ENCODE peak calls at places on chromosomes 13 and 19, in seven cellular contexts. One of them, this sample, is unnamed.

GRCh38 chr13:112668924-112669323 is 20.9 kb upstream of the ATP11A start:
- DNase-seq in pancreas: no peak
- DNase-seq in stimulated activated CD8-positive, alpha-beta memory T cell treated with anti-CD3 and anti-CD28 coated beads, Interleukin-7, amount 100 ng/mL, for 4 hours: no peak
- DNase-seq in stimulated activated CD4-positive, alpha-beta T cell treated with anti-CD3 and anti-CD28 coated beads, Interleukin-2, amount 100 ng/mL, for 4 hours: no peak
- DNase-seq in stimulated activated naive CD4-positive, alpha-beta T cell: no peak
- DNase-seq in AG04450: no peak
- DNase-seq in fibroblast of pulmonary artery: no peak
- DNase-seq in this sample: no peak

GRCh38 chr13:100550433-100550832 is 38.2 kb downstream of the GGACT start:
- DNase-seq in stimulated activated CD8-positive, alpha-beta memory T cell treated with anti-CD3 and anti-CD28 coated beads, Interleukin-7, amount 100 ng/mL, for 4 hours: no peak
- DNase-seq in stimulated activated CD4-positive, alpha-beta T cell treated with anti-CD3 and anti-CD28 coated beads, Interleukin-2, amount 100 ng/mL, for 4 hours: no peak
- DNase-seq in stimulated activated naive CD4-positive, alpha-beta T cell: no peak
- DNase-seq in fibroblast of pulmonary artery: peak; percentile 54
- DNase-seq in pancreas: no peak
- DNase-seq in AG04450: no peak
- DNase-seq in this sample: peak; percentile 72

GRCh38 chr19:16661480-16662034 is 618 bp downstream of the TMEM38A start:
- DNase-seq in AG04450: no peak
- DNase-seq in pancreas: peak; percentile 19
- DNase-seq in stimulated activated CD8-positive, alpha-beta memory T cell treated with anti-CD3 and anti-CD28 coated beads, Interleukin-7, amount 100 ng/mL, for 4 hours: no peak
- DNase-seq in fibroblast of pulmonary artery: no peak
- DNase-seq in stimulated activated naive CD4-positive, alpha-beta T cell: no peak
- DNase-seq in stimulated activated CD4-positive, alpha-beta T cell treated with anti-CD3 and anti-CD28 coated beads, Interleukin-2, amount 100 ng/mL, for 4 hours: no peak
- DNase-seq in this sample: no peak

GRCh38 chr13:33348366-33348765 is 62.8 kb upstream of the STARD13 start:
- DNase-seq in pancreas: no peak
- DNase-seq in fibroblast of pulmonary artery: peak; percentile 42
- DNase-seq in stimulated activated CD8-positive, alpha-beta memory T cell treated with anti-CD3 and anti-CD28 coated beads, Interleukin-7, amount 100 ng/mL, for 4 hours: no peak
- DNase-seq in stimulated activated naive CD4-positive, alpha-beta T cell: no peak
- DNase-seq in AG04450: peak; percentile 65
- DNase-seq in stimulated activated CD4-positive, alpha-beta T cell treated with anti-CD3 and anti-CD28 coated beads, Interleukin-2, amount 100 ng/mL, for 4 hours: no peak
- DNase-seq in this sample: peak; percentile 64

GRCh38 chr19:6674868-6675305 is 4.9 kb upstream of the TNFSF14 start:
- DNase-seq in stimulated activated CD4-positive, alpha-beta T cell treated with anti-CD3 and anti-CD28 coated beads, Interleukin-2, amount 100 ng/mL, for 4 hours: peak; percentile 92
- DNase-seq in stimulated activated CD8-positive, alpha-beta memory T cell treated with anti-CD3 and anti-CD28 coated beads, Interleukin-7, amount 100 ng/mL, for 4 hours: peak; percentile 93
- DNase-seq in fibroblast of pulmonary artery: peak; percentile 74
- DNase-seq in stimulated activated naive CD4-positive, alpha-beta T cell: peak; percentile 49
- DNase-seq in pancreas: peak; percentile 13
- DNase-seq in AG04450: no peak
- DNase-seq in this sample: peak; percentile 76

GRCh38 chr13:65889368-65889767 is 1340.8 kb downstream of the PCDH9 start:
- DNase-seq in stimulated activated naive CD4-positive, alpha-beta T cell: no peak
- DNase-seq in fibroblast of pulmonary artery: peak; percentile 5
- DNase-seq in AG04450: no peak
- DNase-seq in stimulated activated CD8-positive, alpha-beta memory T cell treated with anti-CD3 and anti-CD28 coated beads, Interleukin-7, amount 100 ng/mL, for 4 hours: no peak
- DNase-seq in pancreas: no peak
- DNase-seq in stimulated activated CD4-positive, alpha-beta T cell treated with anti-CD3 and anti-CD28 coated beads, Interleukin-2, amount 100 ng/mL, for 4 hours: no peak
- DNase-seq in this sample: peak; percentile 34

GRCh38 chr19:10288662-10289166 is 1.0 kb upstream of the ICAM5 start:
- DNase-seq in fibroblast of pulmonary artery: peak; percentile 40
- DNase-seq in stimulated activated CD4-positive, alpha-beta T cell treated with anti-CD3 and anti-CD28 coated beads, Interleukin-2, amount 100 ng/mL, for 4 hours: peak; percentile 26
- DNase-seq in stimulated activated naive CD4-positive, alpha-beta T cell: no peak
- DNase-seq in pancreas: no peak
- DNase-seq in stimulated activated CD8-positive, alpha-beta memory T cell treated with anti-CD3 and anti-CD28 coated beads, Interleukin-7, amount 100 ng/mL, for 4 hours: no peak
- DNase-seq in AG04450: no peak
- DNase-seq in this sample: peak; percentile 83

GRCh38 chr13:30312859-30313258 is 5.5 kb upstream of the KATNAL1 start:
- DNase-seq in stimulated activated CD8-positive, alpha-beta memory T cell treated with anti-CD3 and anti-CD28 coated beads, Interleukin-7, amount 100 ng/mL, for 4 hours: no peak
- DNase-seq in pancreas: no peak
- DNase-seq in AG04450: no peak
- DNase-seq in stimulated activated naive CD4-positive, alpha-beta T cell: no peak
- DNase-seq in fibroblast of pulmonary artery: peak; percentile 70
- DNase-seq in stimulated activated CD4-positive, alpha-beta T cell treated with anti-CD3 and anti-CD28 coated beads, Interleukin-2, amount 100 ng/mL, for 4 hours: no peak
- DNase-seq in this sample: peak; percentile 67

GRCh38 chr13:31719214-31719613 is 20.1 kb upstream of the RXFP2 start:
- DNase-seq in stimulated activated CD8-positive, alpha-beta memory T cell treated with anti-CD3 and anti-CD28 coated beads, Interleukin-7, amount 100 ng/mL, for 4 hours: no peak
- DNase-seq in stimulated activated naive CD4-positive, alpha-beta T cell: no peak
- DNase-seq in AG04450: no peak
- DNase-seq in fibroblast of pulmonary artery: no peak
- DNase-seq in stimulated activated CD4-positive, alpha-beta T cell treated with anti-CD3 and anti-CD28 coated beads, Interleukin-2, amount 100 ng/mL, for 4 hours: no peak
- DNase-seq in pancreas: no peak
- DNase-seq in this sample: no peak

GRCh38 chr13:94329754-94330551 is 149.5 kb downstream of the DCT start:
- DNase-seq in stimulated activated naive CD4-positive, alpha-beta T cell: no peak
- DNase-seq in fibroblast of pulmonary artery: peak; percentile 97
- DNase-seq in stimulated activated CD4-positive, alpha-beta T cell treated with anti-CD3 and anti-CD28 coated beads, Interleukin-2, amount 100 ng/mL, for 4 hours: no peak
- DNase-seq in stimulated activated CD8-positive, alpha-beta memory T cell treated with anti-CD3 and anti-CD28 coated beads, Interleukin-7, amount 100 ng/mL, for 4 hours: no peak
- DNase-seq in AG04450: peak; percentile 70
- DNase-seq in pancreas: no peak
- DNase-seq in this sample: peak; percentile 97

GRCh38 chr19:1856698-1857603 is 6.4 kb downstream of the KLF16 start:
- DNase-seq in AG04450: no peak
- DNase-seq in stimulated activated naive CD4-positive, alpha-beta T cell: peak; percentile 42
- DNase-seq in stimulated activated CD4-positive, alpha-beta T cell treated with anti-CD3 and anti-CD28 coated beads, Interleukin-2, amount 100 ng/mL, for 4 hours: peak; percentile 62
- DNase-seq in pancreas: peak; percentile 83
- DNase-seq in fibroblast of pulmonary artery: peak; percentile 71
- DNase-seq in stimulated activated CD8-positive, alpha-beta memory T cell treated with anti-CD3 and anti-CD28 coated beads, Interleukin-7, amount 100 ng/mL, for 4 hours: peak; percentile 68
- DNase-seq in this sample: peak; percentile 80

GRCh38 chr19:11982526-11982925 is 17.7 kb downstream of the ZNF763 start:
- DNase-seq in pancreas: no peak
- DNase-seq in stimulated activated naive CD4-positive, alpha-beta T cell: no peak
- DNase-seq in stimulated activated CD8-positive, alpha-beta memory T cell treated with anti-CD3 and anti-CD28 coated beads, Interleukin-7, amount 100 ng/mL, for 4 hours: no peak
- DNase-seq in stimulated activated CD4-positive, alpha-beta T cell treated with anti-CD3 and anti-CD28 coated beads, Interleukin-2, amount 100 ng/mL, for 4 hours: no peak
- DNase-seq in AG04450: no peak
- DNase-seq in fibroblast of pulmonary artery: no peak
- DNase-seq in this sample: no peak

GRCh38 chr19:10565028-10565566 is 713 bp downstream of the KRI1 start:
- DNase-seq in stimulated activated CD8-positive, alpha-beta memory T cell treated with anti-CD3 and anti-CD28 coated beads, Interleukin-7, amount 100 ng/mL, for 4 hours: peak; percentile 52
- DNase-seq in stimulated activated naive CD4-positive, alpha-beta T cell: peak; percentile 43
- DNase-seq in stimulated activated CD4-positive, alpha-beta T cell treated with anti-CD3 and anti-CD28 coated beads, Interleukin-2, amount 100 ng/mL, for 4 hours: peak; percentile 45
- DNase-seq in AG04450: no peak
- DNase-seq in pancreas: peak; percentile 37
- DNase-seq in fibroblast of pulmonary artery: peak; percentile 32
- DNase-seq in this sample: peak; percentile 46